ENCODE peak calls at places on chromosomes 1 and 21, in six cellular contexts. X is iPS-NIHi11; F is activated naive CD8-positive, alpha-beta T cell treated with anti-CD3 and anti-CD28 coated beads, Interleukin-2, amount 50 U/mL, for 16 hours; I is HAP-1; U is mucosa of descending colon; J is A549. T is an unnamed sample.

GRCh38 chr1:221315330-221315729 is 426.6 kb downstream of the DUSP10 start:
- DNase-seq in X (no peak), F (no peak), I (no peak), U (no peak), J (no peak), T (no peak)

GRCh38 chr1:185156321-185156853 is 366 bp downstream of the TRMT1L start:
- DNase-seq in X (peak; percentile 54), F (no peak), I (peak; percentile 22), U (no peak), J (no peak), T (peak; percentile 82)

GRCh38 chr1:86419277-86419903 is 4.6 kb upstream of the CLCA2 start:
- DNase-seq in X (peak; percentile 54), F (no peak), I (peak; percentile 53), U (peak; percentile 49), J (peak; percentile 2), T (no peak)

GRCh38 chr1:115067460-115067859 is 21.8 kb downstream of the TSPAN2 start:
- DNase-seq in X (no peak), F (no peak), I (no peak), U (no peak), J (no peak), T (no peak)

GRCh38 chr21:33396966-33397365 is 6.2 kb upstream of the IFNGR2 start:
- DNase-seq in X (no peak), F (no peak), I (no peak), U (no peak), J (no peak), T (no peak)

GRCh38 chr1:203130358-203130992 is 2.9 kb downstream of the ADORA1 start:
- DNase-seq in X (no peak), F (no peak), I (no peak), U (no peak), J (no peak), T (no peak)

GRCh38 chr1:1402081-1402900 is 3.2 kb upstream of the CCNL2 start:
- DNase-seq in X (peak; percentile 43), F (no peak), I (peak; percentile 79), U (peak; percentile 54), J (peak; percentile 71), T (peak; percentile 52)

GRCh38 chr1:71921197-71921596 is 361.1 kb downstream of the NEGR1 start:
- DNase-seq in X (no peak), F (no peak), I (no peak), U (no peak), J (no peak), T (no peak)

GRCh38 chr1:180156201-180156600 is 1.5 kb downstream of the QSOX1 start:
- DNase-seq in X (no peak), F (no peak), I (no peak), U (no peak), J (no peak), T (no peak)

GRCh38 chr1:150069923-150070322 is 2.3 kb downstream of the VPS45 start:
- DNase-seq in X (no peak), F (no peak), I (no peak), U (no peak), J (no peak), T (no peak)

GRCh38 chr1:236659792-236660587 is 26.3 kb upstream of the ACTN2 start:
- DNase-seq in X (peak; percentile 26), F (no peak), I (no peak), U (no peak), J (no peak), T (no peak)

GRCh38 chr1:212699839-212700596 is at the start of gene BATF3:
- DNase-seq in X (no peak), F (peak; percentile 65), I (peak; percentile 71), U (peak; percentile 39), J (peak; percentile 53), T (peak; percentile 78)

GRCh38 chr21:23874271-23874670 is 1733.0 kb downstream of the MRPL39 start:
- DNase-seq in X (no peak), F (no peak), I (no peak), U (no peak), J (no peak), T (no peak)

GRCh38 chr1:152718238-152718637 is 10.3 kb downstream of the LCE4A start:
- DNase-seq in X (no peak), F (no peak), I (no peak), U (no peak), J (no peak), T (no peak)

GRCh38 chr21:17003221-17003620 is 509.6 kb upstream of the CXADR start:
- DNase-seq in X (no peak), F (no peak), I (no peak), U (no peak), J (peak; percentile 18), T (no peak)

GRCh38 chr1:207868769-207869721 is 41.9 kb downstream of the CD34 start:
- DNase-seq in X (peak; percentile 92), F (peak; percentile 11), I (peak; percentile 78), U (peak; percentile 86), J (peak; percentile 69), T (peak; percentile 98)

GRCh38 chr1:48611841-48612240 is 139.8 kb upstream of the SPATA6 start:
- DNase-seq in X (no peak), F (no peak), I (no peak), U (no peak), J (no peak), T (no peak)

GRCh38 chr1:161199506-161200119 is 759 bp upstream of the ADAMTS4 start:
- DNase-seq in X (no peak), F (no peak), I (no peak), U (no peak), J (no peak), T (no peak)

GRCh38 chr1:1351511-1352427 is 2.6 kb upstream of the DVL1 start:
- DNase-seq in X (no peak), F (no peak), I (no peak), U (no peak), J (no peak), T (no peak)

GRCh38 chr1:165376041-165376810 is 19.7 kb upstream of the LMX1A start:
- DNase-seq in X (peak; percentile 83), F (no peak), I (peak; percentile 87), U (peak; percentile 73), J (no peak), T (peak; percentile 50)

GRCh38 chr1:82453511-82454185 is 652.9 kb downstream of the ADGRL2 start:
- DNase-seq in X (no peak), F (no peak), I (no peak), U (no peak), J (no peak), T (no peak)

GRCh38 chr1:111032295-111032897 is 68.7 kb upstream of the LRIF1 start:
- DNase-seq in X (peak; percentile 65), F (peak; percentile 14), I (peak; percentile 57), U (peak; percentile 66), J (peak; percentile 34), T (peak; percentile 39)

GRCh38 chr21:42756580-42757250 is 103.3 kb downstream of the PDE9A start:
- DNase-seq in X (no peak), F (no peak), I (no peak), U (no peak), J (no peak), T (no peak)

GRCh38 chr1:179105393-179105792 is 23.5 kb downstream of the TOR3A start:
- DNase-seq in X (peak; percentile 82), F (no peak), I (no peak), U (peak; percentile 15), J (peak; percentile 55), T (peak; percentile 83)

GRCh38 chr1:206507395-206508129 is at the start of gene RASSF5:
- DNase-seq in X (peak; percentile 87), F (peak; percentile 66), I (peak; percentile 64), U (peak; percentile 87), J (peak; percentile 55), T (peak; percentile 77)

GRCh38 chr1:151314137-151314875 is 12.9 kb downstream of the PI4KB start:
- DNase-seq in X (no peak), F (no peak), I (no peak), U (peak; percentile 38), J (no peak), T (no peak)